ENCODE peak calls at places on chromosomes 2 and 18, in five cellular contexts. S is sigmoid colon, L is right atrium auricular region, T is heart left ventricle, U is heart right ventricle. P is an unnamed sample.

GRCh38 chr2:217953531-217953932 is 49.3 kb downstream of the TNS1 start:
- DNase-seq in S (peak; percentile 86), L (no peak), T (peak; percentile 41), U (no peak), P (no peak)

GRCh38 chr2:241895732-241896641 is 26.5 kb downstream of the RTP5 start:
- DNase-seq in S (no peak), L (no peak), T (peak; percentile 14), U (no peak), P (no peak)

GRCh38 chr2:8678731-8679566 is 2.9 kb upstream of the ID2 start:
- DNase-seq in S (peak; percentile 96), L (peak; percentile 96), T (peak; percentile 97), U (peak; percentile 96), P (peak; percentile 64)

GRCh38 chr18:49768051-49768391 is 45.3 kb downstream of the ACAA2 start:
- DNase-seq in S (no peak), L (no peak), T (no peak), U (peak; percentile 27), P (no peak)

GRCh38 chr2:202064206-202064880 is 8.7 kb upstream of the KIAA2012 start:
- DNase-seq in S (no peak), L (no peak), T (no peak), U (no peak), P (no peak)

GRCh38 chr2:152419944-152420813 is 85.2 kb downstream of the FMNL2 start:
- DNase-seq in S (no peak), L (no peak), T (no peak), U (no peak), P (no peak)

GRCh38 chr2:177464549-177464948 is 72.0 kb downstream of the AGPS start:
- DNase-seq in S (no peak), L (no peak), T (no peak), U (no peak), P (no peak)

GRCh38 chr2:191625016-191625415 is 52.9 kb upstream of the NABP1 start:
- DNase-seq in S (no peak), L (no peak), T (no peak), U (no peak), P (no peak)

GRCh38 chr18:77140030-77140429 is 7.4 kb upstream of the MBP start:
- DNase-seq in S (no peak), L (no peak), T (no peak), U (no peak), P (no peak)

GRCh38 chr2:122031544-122032263 is 276.3 kb downstream of the TSN start:
- DNase-seq in S (no peak), L (no peak), T (no peak), U (peak; percentile 24), P (no peak)

GRCh38 chr18:67525328-67526110 is 9.0 kb upstream of the DSEL start:
- DNase-seq in S (peak; percentile 87), L (peak; percentile 72), T (peak; percentile 55), U (peak; percentile 13), P (no peak)

GRCh38 chr2:189020179-189020578 is 46.0 kb downstream of the COL3A1 start:
- DNase-seq in S (no peak), L (no peak), T (no peak), U (no peak), P (no peak)

GRCh38 chr2:161237397-161238263 is 70.6 kb upstream of the PSMD14 start:
- DNase-seq in S (peak; percentile 88), L (no peak), T (peak; percentile 52), U (peak; percentile 52), P (peak; percentile 37)

GRCh38 chr2:223626713-223627112 is 24.6 kb upstream of the SCG2 start:
- DNase-seq in S (no peak), L (no peak), T (no peak), U (no peak), P (no peak)

GRCh38 chr18:24657461-24657860 is 197.0 kb downstream of the HRH4 start:
- DNase-seq in S (no peak), L (no peak), T (peak; percentile 25), U (peak; percentile 18), P (no peak)

GRCh38 chr2:229566380-229566779 is 148.0 kb downstream of the DNER start:
- DNase-seq in S (no peak), L (no peak), T (no peak), U (no peak), P (no peak)

GRCh38 chr2:15816226-15816625 is 124.1 kb upstream of the MYCN start:
- DNase-seq in S (no peak), L (no peak), T (no peak), U (no peak), P (no peak)

GRCh38 chr2:86809481-86810121 is 18.9 kb upstream of the CD8A start:
- DNase-seq in S (no peak), L (no peak), T (no peak), U (no peak), P (no peak)

GRCh38 chr18:74040459-74041332 is 106.9 kb downstream of the FBXO15 start:
- DNase-seq in S (no peak), L (no peak), T (no peak), U (no peak), P (peak; percentile 42)

GRCh38 chr2:238790126-238790820 is 57.6 kb upstream of the TWIST2 start:
- DNase-seq in S (no peak), L (no peak), T (no peak), U (no peak), P (no peak)

DNA sequence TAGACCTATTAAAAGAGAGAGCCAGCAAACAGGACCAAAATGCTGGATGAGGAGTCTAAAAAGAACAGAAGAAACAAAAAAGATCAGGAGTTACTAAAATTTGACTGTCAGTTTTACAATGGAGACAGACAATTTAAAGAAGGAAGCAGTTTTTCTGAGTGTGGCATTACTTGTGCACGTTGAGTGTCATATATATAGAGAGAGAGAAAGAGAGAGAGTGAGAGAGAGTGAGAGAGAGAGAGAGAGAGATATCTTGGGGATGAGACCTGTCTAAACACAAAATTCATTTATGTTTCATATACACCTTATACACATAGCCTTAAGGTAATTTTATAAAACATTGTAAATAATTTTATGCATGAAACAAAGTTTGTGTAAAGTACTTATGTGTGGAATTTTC is 2.1 kb upstream of the GALNT3 start:
- DNase-seq in S (no peak), L (no peak), T (no peak), U (no peak), P (no peak)
- H3K4me3 ChIP-seq in S (no peak overlapping the region), L (no peak overlapping the region), T (no peak overlapping the region), U (no peak overlapping the region), P (no peak overlapping the region)

GRCh38 chr2:185567196-185567595 is 171.4 kb upstream of the FSIP2 start:
- DNase-seq in S (no peak), L (no peak), T (no peak), U (no peak), P (no peak)

DNA sequence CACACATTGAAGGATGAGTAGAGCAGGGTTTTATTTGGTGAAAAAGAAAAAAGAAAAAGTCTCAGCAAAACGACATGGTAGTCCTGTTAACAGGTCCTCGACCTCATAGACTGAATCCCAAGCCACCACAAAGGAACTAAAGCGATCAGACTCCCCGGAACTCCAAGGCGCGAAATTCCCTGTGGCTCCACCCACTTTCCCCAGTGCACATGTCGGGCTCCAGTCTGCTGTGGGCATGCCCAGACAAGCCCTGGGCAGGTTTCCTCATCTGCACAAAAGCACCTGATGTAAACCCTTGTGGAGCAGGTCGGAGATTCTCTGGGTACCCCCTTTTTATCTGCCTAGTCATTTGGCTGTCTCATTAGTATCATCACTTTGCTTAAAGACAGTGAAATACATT is 170.7 kb upstream of the FSIP2 start:
- DNase-seq in S (no peak), L (no peak), T (no peak), U (no peak), P (no peak)
- H3K4me1 ChIP-seq in S (no peaks in the 10 kb centered on the region), L (no peaks in the 10 kb centered on the region), T (no peaks in the 10 kb centered on the region), U (no peaks in the 10 kb centered on the region), P (no peaks in the 10 kb centered on the region)

GRCh38 chr2:99421469-99421868 is 68.3 kb downstream of the REV1 start:
- DNase-seq in S (no peak), L (no peak), T (no peak), U (no peak), P (no peak)

GRCh38 chr2:99420031-99420430 is 69.8 kb downstream of the REV1 start:
- DNase-seq in S (no peak), L (no peak), T (no peak), U (no peak), P (no peak)

GRCh38 chr2:99420751-99421299 is 69.0 kb downstream of the REV1 start:
- DNase-seq in S (no peak), L (no peak), T (no peak), U (no peak), P (no peak)

GRCh38 chr2:99422599-99422998 is 67.2 kb downstream of the REV1 start:
- DNase-seq in S (no peak), L (no peak), T (no peak), U (no peak), P (no peak)

DNA sequence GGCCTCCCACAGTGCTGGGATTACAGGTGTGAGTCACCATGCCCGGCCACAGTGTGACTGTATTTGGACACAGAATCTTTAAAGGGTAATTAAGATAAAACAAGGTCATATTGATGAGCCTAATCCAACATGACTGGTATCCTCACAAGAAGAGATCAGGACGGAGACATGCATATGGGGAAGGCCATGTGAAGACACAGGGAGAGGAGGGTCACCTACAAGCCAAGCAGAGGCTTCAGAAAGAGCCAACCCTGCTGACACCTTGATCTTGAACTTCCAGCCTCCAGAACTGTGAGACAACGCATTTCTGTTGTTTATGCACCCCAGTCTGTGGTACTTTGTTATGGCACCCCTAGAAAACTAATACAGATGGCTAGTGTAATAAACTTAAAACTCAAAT is 72.4 kb downstream of the REV1 start:
- DNase-seq in S (no peak), L (no peak), T (no peak), U (no peak), P (no peak)
- H3K36me3 ChIP-seq in S (peaks cover 6% of the 10 kb centered on the region), L (peaks cover 69% of the 10 kb centered on the region), T (peaks cover 22% of the 10 kb centered on the region), U (peaks cover 100% of the 10 kb centered on the region), P (peaks cover 73% of the 10 kb centered on the region)

DNA sequence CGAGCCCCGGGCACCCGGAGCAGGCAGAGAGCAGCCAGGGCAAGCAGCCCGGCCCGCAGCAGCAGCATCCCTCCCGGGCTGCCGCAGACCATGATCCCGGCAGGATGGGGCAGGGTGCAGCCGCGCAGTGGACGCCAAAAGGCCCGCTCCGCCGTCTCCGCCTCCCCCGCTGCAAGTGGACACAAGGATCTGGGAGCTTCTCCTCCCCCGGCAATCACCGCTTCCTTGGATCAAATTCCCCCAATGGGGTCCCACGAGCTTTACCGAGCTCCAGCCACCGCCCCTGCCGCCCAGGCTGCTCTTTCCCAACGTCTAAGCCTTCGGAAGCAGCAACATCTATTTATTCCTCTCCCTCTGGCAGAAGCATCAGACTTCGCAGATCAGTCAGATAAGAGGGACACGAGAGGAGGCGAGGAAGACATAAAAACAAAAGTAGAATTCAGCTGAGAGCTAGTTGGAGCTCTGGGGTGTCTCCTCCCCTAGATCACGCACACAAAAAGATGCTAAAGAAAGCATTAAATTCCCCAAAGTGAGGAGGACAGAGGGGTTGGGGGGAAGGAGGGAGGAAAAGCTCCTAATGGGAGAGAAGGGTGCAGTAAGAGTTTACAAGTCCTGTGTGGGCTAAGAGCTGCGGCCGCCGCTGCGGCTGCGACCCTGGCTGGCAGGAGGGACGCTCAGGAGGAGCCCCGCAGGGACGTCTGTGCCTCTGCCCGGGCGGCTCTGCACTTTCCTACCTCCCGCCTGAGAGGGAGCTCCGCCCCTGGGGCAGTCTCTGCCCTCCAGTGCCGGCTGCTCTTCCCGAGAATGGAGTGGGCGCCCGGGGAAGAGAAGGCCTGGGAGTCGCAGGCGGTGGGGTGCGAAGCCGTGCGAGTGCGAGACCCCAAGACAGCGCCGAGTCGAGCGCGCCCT is at the start of gene FRZB:
- DNase-seq in S (peak; percentile 88), L (peak; percentile 74), T (peak; percentile 76), U (peak; percentile 61), P (no peak)
- H3K4me3 ChIP-seq in S (peak within 1 kb of the TSS; percentile 34), L (peak within 1 kb of the TSS; percentile 36), T (peak within 1 kb of the TSS; percentile 66), U (peak within 1 kb of the TSS; percentile 47), P (no peak within 1 kb of the TSS)

GRCh38 chr2:105428387-105429018 is 29.7 kb upstream of the FHL2 start:
- DNase-seq in S (no peak), L (peak; percentile 38), T (no peak), U (peak; percentile 49), P (no peak)
- H3K4me1 ChIP-seq in S (peaks cover 21% of the 10 kb centered on the region), L (no peaks in the 10 kb centered on the region), T (peaks cover 4% of the 10 kb centered on the region), U (peaks cover 30% of the 10 kb centered on the region), P (peaks cover 8% of the 10 kb centered on the region)

GRCh38 chr18:68696937-68697336 is 18.0 kb downstream of the TMX3 start:
- DNase-seq in S (no peak), L (no peak), T (no peak), U (no peak), P (no peak)
- H3K36me3 ChIP-seq in S (peaks cover 21% of the 10 kb centered on the region), L (peaks cover 35% of the 10 kb centered on the region), T (peaks cover 13% of the 10 kb centered on the region), U (peaks cover 87% of the 10 kb centered on the region), P (peaks cover 16% of the 10 kb centered on the region)